ENCODE peak calls at places on chromosome 2, in six cellular contexts. V, B, I, N, K and S are unnamed samples.

GRCh38 chr2:205766765-205767359 is 84.6 kb downstream of the NRP2 start:
- DNase-seq in V (peak), B (no peak), I (no peak), N (no peak), K (peak), S (peak)

GRCh38 chr2:226308981-226309380 is 490.6 kb downstream of the IRS1 start:
- DNase-seq in V (no peak), B (no peak), I (no peak), N (no peak), K (no peak), S (no peak)

GRCh38 chr2:172098287-172098649 is 4.4 kb downstream of the DLX2 start:
- DNase-seq in V (no peak), B (no peak), I (no peak), N (no peak), K (peak), S (no peak)

GRCh38 chr2:171160630-171161424 is at the start of gene TLK1:
- DNase-seq in V (peak), B (no peak), I (peak), N (peak), K (peak), S (peak)

GRCh38 chr2:218961651-218962570 is 2.4 kb downstream of the CDK5R2 start:
- DNase-seq in V (no peak), B (no peak), I (no peak), N (no peak), K (peak), S (no peak)

GRCh38 chr2:126222316-126222715 is 433.6 kb upstream of the GYPC start:
- DNase-seq in V (no peak), B (no peak), I (no peak), N (no peak), K (no peak), S (no peak)

GRCh38 chr2:159042115-159042850 is 73.8 kb downstream of the TANC1 start:
- DNase-seq in V (no peak), B (no peak), I (no peak), N (no peak), K (no peak), S (no peak)

GRCh38 chr2:160812830-160813505 is 319.4 kb upstream of the RBMS1 start:
- DNase-seq in V (no peak), B (no peak), I (no peak), N (no peak), K (no peak), S (no peak)

GRCh38 chr2:133825778-133826177 is 257.5 kb upstream of the NCKAP5 start:
- DNase-seq in V (no peak), B (no peak), I (no peak), N (no peak), K (no peak), S (no peak)

GRCh38 chr2:235752875-235753274 is 259.0 kb downstream of the AGAP1 start:
- DNase-seq in V (no peak), B (no peak), I (no peak), N (no peak), K (no peak), S (no peak)

GRCh38 chr2:18907508-18907907 is 318.1 kb upstream of the NT5C1B start:
- DNase-seq in V (no peak), B (no peak), I (no peak), N (no peak), K (no peak), S (no peak)

GRCh38 chr2:15155959-15156574 is 405.1 kb downstream of the NBAS start:
- DNase-seq in V (no peak), B (no peak), I (no peak), N (no peak), K (no peak), S (no peak)

GRCh38 chr2:57549642-57550102 is 496.9 kb upstream of the VRK2 start:
- DNase-seq in V (peak), B (no peak), I (peak), N (peak), K (no peak), S (peak)

GRCh38 chr2:199861116-199861774 is 10.3 kb upstream of the FTCDNL1 start:
- DNase-seq in V (peak), B (no peak), I (peak), N (no peak), K (peak), S (peak)

GRCh38 chr2:127121776-127122176 is 14.8 kb upstream of the BIN1 start:
- DNase-seq in V (no peak), B (no peak), I (no peak), N (no peak), K (no peak), S (no peak)

GRCh38 chr2:189285962-189286648 is 106.5 kb upstream of the COL5A2 start:
- DNase-seq in V (peak), B (no peak), I (no peak), N (no peak), K (no peak), S (no peak)

GRCh38 chr2:235077046-235077445 is 125.2 kb downstream of the SH3BP4 start:
- DNase-seq in V (no peak), B (no peak), I (no peak), N (no peak), K (no peak), S (no peak)

GRCh38 chr2:134668821-134669220 is 50.0 kb downstream of the TMEM163 start:
- DNase-seq in V (no peak), B (no peak), I (no peak), N (no peak), K (no peak), S (peak)

DNA sequence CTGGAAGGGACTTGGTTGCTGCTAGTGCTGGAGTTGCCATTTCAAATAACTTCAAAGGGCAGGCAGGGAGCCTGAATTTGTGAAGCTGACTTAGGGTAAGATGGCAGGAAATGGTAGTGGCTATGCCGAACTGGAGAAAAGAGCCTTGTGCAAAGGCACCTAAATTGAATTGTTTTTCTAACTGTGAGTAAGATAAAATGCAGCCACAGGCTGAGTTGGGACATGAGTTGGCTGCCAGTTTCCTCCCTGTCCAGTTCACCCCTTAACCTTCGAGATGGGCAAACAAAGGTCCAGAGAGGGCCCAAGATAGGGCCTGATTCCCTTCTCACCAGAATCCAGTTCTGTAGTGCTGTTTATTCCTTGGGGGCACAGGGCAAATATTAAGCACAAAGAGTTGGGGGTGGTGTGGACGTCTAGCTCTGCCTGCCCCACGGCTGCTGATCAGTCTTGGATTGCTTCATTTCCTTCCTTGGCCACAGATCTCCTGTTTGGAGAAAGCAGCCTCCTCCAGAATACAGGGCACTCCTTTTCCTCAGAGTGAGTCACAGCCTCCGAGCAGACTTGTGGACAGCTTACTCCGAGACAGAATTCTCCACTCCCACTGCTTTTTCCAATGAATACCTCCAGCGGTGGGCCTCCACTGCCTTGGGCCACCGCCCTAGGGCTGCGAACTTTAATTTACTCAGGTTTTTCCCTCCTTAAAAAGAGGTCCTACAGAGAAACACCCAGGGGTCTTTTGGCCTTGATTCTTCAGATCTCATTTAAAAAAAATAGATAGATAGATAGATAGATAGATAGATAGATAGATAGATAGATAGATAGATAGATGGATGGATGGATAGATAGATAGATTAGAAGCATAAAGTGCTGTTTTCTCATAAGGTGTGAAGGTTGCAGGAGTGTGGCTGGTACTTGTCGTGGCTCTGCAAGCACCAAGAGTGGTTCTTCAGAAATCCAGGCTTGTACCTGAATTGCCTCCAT is 18.4 kb upstream of the SLC20A1 start:
- DNase-seq in V (peak), B (no peak), I (no peak), N (no peak), K (no peak), S (peak)
- TF ChIP-seq MAX in V (peak), B (no peak), I (peak), N (no peak), K (peak), S (no peak)

GRCh38 chr2:73013941-73014340 is 57.6 kb downstream of the SFXN5 start:
- DNase-seq in V (no peak), B (no peak), I (no peak), N (no peak), K (no peak), S (no peak)

GRCh38 chr2:73008261-73009159 is 63.0 kb downstream of the SFXN5 start:
- DNase-seq in V (no peak), B (no peak), I (no peak), N (no peak), K (no peak), S (no peak)

GRCh38 chr2:73006969-73007710 is 64.4 kb downstream of the SFXN5 start:
- DNase-seq in V (no peak), B (no peak), I (no peak), N (no peak), K (no peak), S (no peak)

GRCh38 chr2:73004889-73005596 is 66.5 kb downstream of the SFXN5 start:
- DNase-seq in V (no peak), B (no peak), I (no peak), N (no peak), K (no peak), S (no peak)

GRCh38 chr2:73009177-73009839 is 62.2 kb downstream of the SFXN5 start:
- DNase-seq in V (no peak), B (no peak), I (no peak), N (no peak), K (no peak), S (no peak)
- TF ChIP-seq MAX in V (no peak), B (no peak), I (no peak), N (no peak), K (no peak), S (no peak)

GRCh38 chr2:196376984-196377877 is 205.9 kb upstream of the STK17B start:
- DNase-seq in V (no peak), B (no peak), I (no peak), N (peak), K (no peak), S (no peak)
- TF ChIP-seq MAX in V (no peak), B (no peak), I (no peak), N (no peak), K (no peak), S (no peak)

DNA sequence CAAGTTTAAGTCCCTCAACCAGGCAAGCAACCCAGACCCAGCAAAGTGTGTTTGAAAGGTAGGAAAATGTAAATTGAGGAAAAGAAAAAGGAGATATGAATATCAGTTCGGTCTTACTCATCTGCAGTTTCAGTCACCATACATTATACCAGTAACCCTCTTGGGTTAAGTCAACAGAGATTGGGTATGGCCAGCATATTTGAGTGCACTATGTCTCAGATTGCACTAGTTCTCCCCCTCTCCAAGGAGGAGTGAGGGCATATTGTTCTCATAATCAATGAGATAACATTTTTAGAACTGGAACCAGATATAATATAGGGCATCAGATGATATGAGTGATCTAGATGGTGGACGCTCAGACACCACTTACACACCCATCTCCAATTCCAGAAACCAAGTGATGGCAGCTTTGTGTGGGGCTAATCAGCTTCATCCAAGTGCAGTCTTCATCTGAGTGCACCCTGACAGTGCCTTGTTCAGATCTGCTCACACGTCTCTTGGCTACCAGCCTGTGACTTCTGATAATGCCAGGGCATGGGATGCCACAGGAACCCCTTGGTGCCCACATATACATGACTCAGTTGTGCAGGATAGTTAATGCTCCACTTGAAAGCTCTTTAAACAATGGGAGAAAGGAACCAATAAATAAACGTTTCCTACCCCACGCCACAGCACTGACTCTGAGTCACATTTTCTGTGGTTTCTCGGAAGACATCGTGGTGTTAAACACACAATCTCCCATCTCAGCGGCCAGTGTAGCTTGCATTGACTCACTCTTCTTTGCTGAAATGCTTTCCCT is 141.7 kb downstream of the COPS8 start:
- DNase-seq in V (peak), B (no peak), I (peak), N (no peak), K (no peak), S (peak)
- TF ChIP-seq MAX in V (peak), B (no peak), I (peak), N (no peak), K (peak), S (no peak)

DNA sequence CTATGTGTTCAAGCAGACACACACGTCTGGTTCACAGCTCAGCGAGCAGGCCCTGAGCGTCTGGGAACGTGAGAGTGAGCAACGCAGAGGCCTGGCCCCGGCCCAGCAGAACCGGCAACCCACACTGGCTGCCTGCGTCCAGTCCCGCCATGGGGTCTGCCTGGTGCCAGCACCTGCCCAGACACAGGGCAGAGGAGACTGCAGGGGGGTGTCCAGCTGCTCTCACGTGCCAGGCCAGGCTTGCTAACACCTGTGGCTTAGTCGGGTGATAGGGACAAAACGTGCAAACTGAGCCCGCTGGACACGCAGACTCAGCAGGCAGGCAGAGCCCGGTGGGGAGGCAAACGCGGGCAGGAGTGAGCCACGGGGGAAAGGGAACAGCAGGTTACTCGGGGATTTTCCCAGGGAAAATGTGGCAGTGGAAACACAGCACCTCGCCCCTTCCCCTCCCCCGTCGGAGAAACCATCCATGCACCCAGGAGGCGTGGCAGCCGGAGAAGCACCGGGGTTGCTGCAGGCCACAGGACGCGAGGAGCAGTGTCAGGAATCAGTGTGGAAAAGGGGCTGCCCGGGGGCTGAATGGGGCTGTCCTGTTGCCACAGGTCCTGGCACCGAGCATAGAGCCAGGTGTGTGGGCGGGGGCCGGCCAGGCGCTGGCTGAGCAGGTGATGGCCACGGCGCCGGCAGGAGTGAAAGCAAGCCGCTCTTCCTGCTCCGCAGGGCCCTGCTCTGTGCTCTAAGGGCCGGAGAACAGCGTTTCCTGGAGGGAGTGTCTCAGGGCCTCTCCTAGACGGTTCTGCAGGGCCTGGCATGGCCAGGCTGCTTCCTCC is 154.7 kb downstream of the HDAC4 start:
- DNase-seq in V (no peak), B (no peak), I (no peak), N (no peak), K (peak), S (no peak)
- TF ChIP-seq MAX in V (no peak), B (no peak), I (no peak), N (no peak), K (no peak), S (no peak)

DNA sequence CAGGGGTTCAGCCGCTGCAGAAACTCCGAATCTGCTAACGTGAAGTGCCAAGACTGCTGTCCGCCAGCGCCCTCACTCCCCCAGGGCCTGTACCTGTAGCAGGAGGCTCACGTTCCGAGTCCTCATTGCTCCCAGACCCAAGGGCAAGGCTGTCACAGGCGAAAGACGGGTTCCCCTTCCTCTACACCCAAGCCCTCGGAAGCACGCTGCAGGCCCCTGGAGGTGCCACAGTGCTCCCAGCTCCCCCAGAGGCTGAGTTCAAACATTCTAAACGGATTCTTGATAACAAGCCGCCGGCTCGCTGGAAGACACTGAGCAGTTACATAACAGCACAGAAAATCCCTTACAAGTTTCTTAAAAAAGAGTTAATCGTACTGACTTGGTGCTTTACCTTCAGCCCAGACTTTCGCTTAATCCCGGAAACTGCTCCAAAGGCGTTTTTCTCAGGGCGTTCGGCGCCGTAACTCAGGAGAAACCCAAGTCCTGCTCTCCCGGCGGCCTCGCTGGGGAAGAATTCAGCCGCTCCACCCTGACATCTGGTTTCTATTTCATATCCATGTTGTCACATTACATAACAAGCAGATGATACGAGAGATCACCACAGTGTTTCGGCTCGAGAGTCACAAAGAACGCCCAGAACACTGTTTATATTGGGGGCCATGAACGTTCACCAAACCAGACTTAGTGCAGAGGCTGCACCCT is 92.0 kb downstream of the HDAC4 start:
- DNase-seq in V (no peak), B (no peak), I (no peak), N (no peak), K (peak), S (no peak)
- TF ChIP-seq MAX in V (no peak), B (no peak), I (no peak), N (no peak), K (no peak), S (no peak)

GRCh38 chr2:137947714-137948336 is 16.4 kb upstream of the HNMT start:
- DNase-seq in V (peak), B (no peak), I (peak), N (no peak), K (peak), S (peak)
- TF ChIP-seq MAX in V (no peak), B (no peak), I (no peak), N (no peak), K (no peak), S (no peak)

GRCh38 chr2:44136186-44136585 is 32.5 kb upstream of the PPM1B start:
- DNase-seq in V (peak), B (no peak), I (no peak), N (no peak), K (no peak), S (no peak)
- TF ChIP-seq MAX in V (no peak), B (no peak), I (no peak), N (no peak), K (no peak), S (no peak)

DNA sequence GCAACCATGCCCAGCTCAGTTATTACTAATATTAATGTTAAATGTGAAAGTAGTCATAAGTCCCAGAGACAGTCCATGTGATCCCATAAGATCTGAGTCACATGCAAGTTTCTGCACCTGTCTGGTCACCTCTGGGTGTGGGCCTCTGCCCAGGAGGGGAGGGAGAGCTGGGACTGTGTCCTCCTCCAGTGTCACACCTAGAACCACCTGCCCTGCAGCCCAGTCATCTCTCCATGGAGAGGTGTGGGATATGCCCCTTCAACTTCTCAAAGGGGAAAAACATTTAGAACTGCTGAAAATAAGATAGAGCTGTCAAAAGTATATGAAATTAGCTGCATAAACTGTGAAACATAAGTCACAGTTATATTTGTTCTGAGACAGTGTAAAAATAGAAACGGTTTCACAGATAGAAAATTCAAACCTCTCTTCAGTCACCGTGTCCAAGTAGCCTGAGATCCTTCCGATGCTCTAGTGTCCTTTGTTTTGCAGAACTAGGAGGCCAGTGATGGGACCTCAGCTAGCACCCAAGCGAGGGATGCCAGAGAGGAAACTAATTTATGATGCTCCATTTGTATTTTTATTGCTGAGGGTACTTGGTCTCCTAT is 55.3 kb downstream of the NGEF start:
- DNase-seq in V (no peak), B (no peak), I (no peak), N (no peak), K (no peak), S (no peak)
- TF ChIP-seq MAX in V (no peak), B (no peak), I (no peak), N (no peak), K (no peak), S (no peak)